ENCODE peak calls at places on chromosomes 6 and 20, in six cellular contexts. Z is left ventricle myocardium inferior, R is nucleus accumbens, V is AG08396, J is activated gamma-delta T cell, T is astrocyte of the cerebellum. P is an unnamed sample.

GRCh38 chr6:128492386-128492785 is 28.0 kb downstream of the PTPRK start:
- DNase-seq in Z (no peak), R (no peak), V (no peak), J (no peak), T (peak; percentile 40), P (no peak)

GRCh38 chr6:36927691-36928546 is 26.6 kb upstream of the PI16 start:
- DNase-seq in Z (peak; percentile 50), R (no peak), V (no peak), J (no peak), T (no peak), P (no peak)

GRCh38 chr6:27814665-27815424 is 97.4 kb downstream of the OR2B2 start:
- DNase-seq in Z (no peak), R (no peak), V (peak; percentile 80), J (no peak), T (peak; percentile 96), P (peak; percentile 93)

GRCh38 chr6:31125162-31125561 is 4.9 kb upstream of the CDSN start:
- DNase-seq in Z (peak; percentile 44), R (no peak), V (no peak), J (no peak), T (no peak), P (no peak)

GRCh38 chr6:46901747-46902362 is 19.9 kb downstream of the ADGRF5 start:
- DNase-seq in Z (no peak), R (no peak), V (no peak), J (no peak), T (no peak), P (no peak)

GRCh38 chr6:137240168-137240567 is 21.0 kb upstream of the IFNGR1 start:
- DNase-seq in Z (peak; percentile 40), R (no peak), V (no peak), J (no peak), T (no peak), P (no peak)

GRCh38 chr20:48691523-48691922 is 136.3 kb downstream of the PREX1 start:
- DNase-seq in Z (peak; percentile 31), R (peak; percentile 24), V (no peak), J (no peak), T (no peak), P (no peak)

GRCh38 chr6:158313989-158314388 is 1.7 kb downstream of the TULP4 start:
- DNase-seq in Z (no peak), R (no peak), V (no peak), J (no peak), T (no peak), P (no peak)

GRCh38 chr6:157323924-157324276 is 581 bp upstream of the TMEM242 start:
- DNase-seq in Z (peak; percentile 80), R (no peak), V (peak; percentile 71), J (no peak), T (peak; percentile 39), P (peak; percentile 45)

GRCh38 chr20:420721-421574 is 12.8 kb downstream of the RBCK1 start:
- DNase-seq in Z (no peak), R (no peak), V (peak; percentile 47), J (no peak), T (no peak), P (no peak)

GRCh38 chr6:158038291-158039177 is 56.9 kb downstream of the SYNJ2 start:
- DNase-seq in Z (peak; percentile 10), R (no peak), V (no peak), J (no peak), T (no peak), P (no peak)

GRCh38 chr20:1389703-1390385 is 3.0 kb downstream of the FKBP1A start:
- DNase-seq in Z (no peak), R (no peak), V (no peak), J (no peak), T (no peak), P (no peak)

P was measured in HCT116.